ENCODE peak calls at places on chromosomes 4 and X, in seven cellular contexts. W is right lobe of liver, U is body of pancreas, R is uterus, C is transverse colon, N is stomach, B is upper lobe of left lung. M is an unnamed sample. For H3K4me1, the result is how much of the 10 kb centered on the place peaks cover.

GRCh38 chr4:1357356-1358248 is 10.6 kb downstream of the UVSSA start:
- DNase-seq in C (no peak), B (peak), W (no peak), R (no peak), U (no peak), N (no peak), M (no peak)

GRCh38 chr4:153789741-153790651 is 1.1 kb upstream of the SFRP2 start:
- DNase-seq in R (no peak), B (no peak), C (no peak), N (no peak), W (no peak), U (no peak), M (no peak)

GRCh38 chr4:72376901-72377300 is 192.1 kb downstream of the ADAMTS3 start:
- DNase-seq in C (no peak), W (no peak), R (no peak), B (no peak), N (no peak), U (no peak), M (no peak)

GRCh38 chr4:29311231-29311630 is 1408.9 kb upstream of the PCDH7 start:
- DNase-seq in N (no peak), R (no peak), W (no peak), C (no peak), B (no peak), U (no peak), M (no peak)

GRCh38 chr4:138184881-138185280 is 57.3 kb downstream of the SLC7A11 start:
- DNase-seq in R (no peak), C (no peak), W (no peak), U (no peak), N (no peak), B (no peak), M (no peak)

GRCh38 chr4:140296335-140296753 is 77.1 kb upstream of the SCOC start:
- DNase-seq in W (no peak), C (peak), U (peak), N (peak), B (no peak), R (peak), M (peak)

GRCh38 chr4:157115613-157116340 is 39.8 kb downstream of the GLRB start:
- DNase-seq in B (no peak), R (no peak), C (no peak), W (no peak), N (no peak), U (no peak), M (no peak)

GRCh38 chrX:97155809-97156208 is 272.1 kb downstream of the RPA4 start:
- DNase-seq in R (no peak), N (no peak), W (no peak), B (no peak), C (no peak), U (no peak), M (no peak)

GRCh38 chrX:19578956-19579355 is 63.6 kb upstream of the MAP3K15 start:
- DNase-seq in U (no peak), B (no peak), R (no peak), W (no peak), C (no peak), N (no peak), M (no peak)

GRCh38 chrX:153526040-153526439 is 8.6 kb downstream of the ATP2B3 start:
- DNase-seq in W (no peak), U (no peak), B (no peak), R (no peak), C (no peak), N (no peak), M (no peak)

GRCh38 chr4:56990109-56990508 is 11.4 kb downstream of the POLR2B start:
- DNase-seq in N (no peak), W (no peak), U (no peak), R (no peak), C (no peak), B (no peak), M (no peak)

GRCh38 chrX:149370097-149370496 is 135.0 kb downstream of the IDS start:
- DNase-seq in W (no peak), U (no peak), C (no peak), R (no peak), N (no peak), B (no peak), M (no peak)

GRCh38 chrX:15328131-15328530 is 7.2 kb downstream of the PIGA start:
- DNase-seq in W (no peak), R (no peak), B (no peak), U (no peak), N (no peak), C (no peak), M (no peak)

GRCh38 chr4:140056015-140056414 is 98.0 kb downstream of the MAML3 start:
- DNase-seq in R (no peak), B (no peak), W (no peak), C (no peak), N (no peak), U (no peak), M (peak)

GRCh38 chr4:71258323-71258722 is 80.5 kb upstream of the SLC4A4 start:
- DNase-seq in U (no peak), R (no peak), N (no peak), C (no peak), B (no peak), W (peak), M (no peak)

GRCh38 chr4:15653430-15653829 is 1.7 kb downstream of the FBXL5 start:
- DNase-seq in C (no peak), B (no peak), R (no peak), U (no peak), N (no peak), W (no peak), M (no peak)

GRCh38 chr4:149755969-149756368 is 59.7 kb downstream of the IQCM start:
- DNase-seq in U (no peak), N (no peak), W (no peak), B (no peak), C (no peak), R (no peak), M (no peak)

GRCh38 chr4:87278335-87278794 is 44.3 kb downstream of the HSD17B13 start:
- DNase-seq in W (peak), B (no peak), N (no peak), C (no peak), R (no peak), U (no peak), M (no peak)

GRCh38 chr4:40924096-40924792 is 174.5 kb downstream of the NSUN7 start:
- DNase-seq in C (peak), U (peak), W (peak), R (no peak), B (peak), N (peak), M (peak)

GRCh38 chr4:89847571-89848325 is 10.8 kb upstream of the SNCA start:
- DNase-seq in C (no peak), U (no peak), W (no peak), R (no peak), N (no peak), B (no peak), M (no peak)

GRCh38 chr4:140094701-140095420 is 59.1 kb downstream of the MAML3 start:
- DNase-seq in R (no peak), B (peak), U (peak), N (peak), C (peak), W (peak), M (peak)

GRCh38 chr4:62871057-62871456 is 1538.2 kb downstream of the TECRL start:
- DNase-seq in W (no peak), B (no peak), U (no peak), C (no peak), N (no peak), R (no peak), M (no peak)

GRCh38 chr4:13173974-13174373 is 310.2 kb downstream of the RAB28 start:
- DNase-seq in B (no peak), U (peak), R (peak), N (no peak), C (peak), W (no peak), M (peak)

GRCh38 chrX:13491061-13491460 is 78.3 kb upstream of the EGFL6 start:
- DNase-seq in N (no peak), U (no peak), C (no peak), R (no peak), B (no peak), W (no peak), M (no peak)

GRCh38 chrX:13488706-13489105 is 80.7 kb upstream of the EGFL6 start:
- DNase-seq in R (no peak), N (no peak), C (no peak), U (no peak), B (no peak), W (no peak), M (no peak)

GRCh38 chrX:13489451-13489850 is 80.0 kb upstream of the EGFL6 start:
- DNase-seq in B (no peak), C (peak), U (no peak), W (no peak), N (peak), R (peak), M (no peak)

GRCh38 chrX:13485167-13485566 is 84.2 kb upstream of the EGFL6 start:
- DNase-seq in N (no peak), C (peak), W (no peak), B (no peak), U (no peak), R (no peak), M (no peak)

GRCh38 chrX:13487731-13488505 is 81.5 kb upstream of the EGFL6 start:
- DNase-seq in N (peak), C (peak), B (no peak), U (peak), R (peak), W (no peak), M (peak)
- TF ChIP-seq POLR2A in N (no peak), C (no peak), B (no peak), U (no peak), R (no peak), W (no peak), M (no peak)

GRCh38 chr4:113644398-113644797 is 117.1 kb downstream of the CAMK2D start:
- DNase-seq in B (no peak), C (no peak), N (no peak), R (no peak), W (no peak), U (no peak), M (no peak)

GRCh38 chr4:113637823-113638691 is 123.5 kb downstream of the CAMK2D start:
- DNase-seq in U (no peak), W (no peak), C (no peak), B (no peak), R (no peak), N (no peak), M (no peak)

GRCh38 chr4:113643505-113643904 is 118.0 kb downstream of the CAMK2D start:
- DNase-seq in W (no peak), R (no peak), N (no peak), B (no peak), C (no peak), U (no peak), M (no peak)

GRCh38 chr4:113639311-113639710 is 122.2 kb downstream of the CAMK2D start:
- DNase-seq in U (no peak), C (peak), R (no peak), W (no peak), N (no peak), B (no peak), M (no peak)

DNA sequence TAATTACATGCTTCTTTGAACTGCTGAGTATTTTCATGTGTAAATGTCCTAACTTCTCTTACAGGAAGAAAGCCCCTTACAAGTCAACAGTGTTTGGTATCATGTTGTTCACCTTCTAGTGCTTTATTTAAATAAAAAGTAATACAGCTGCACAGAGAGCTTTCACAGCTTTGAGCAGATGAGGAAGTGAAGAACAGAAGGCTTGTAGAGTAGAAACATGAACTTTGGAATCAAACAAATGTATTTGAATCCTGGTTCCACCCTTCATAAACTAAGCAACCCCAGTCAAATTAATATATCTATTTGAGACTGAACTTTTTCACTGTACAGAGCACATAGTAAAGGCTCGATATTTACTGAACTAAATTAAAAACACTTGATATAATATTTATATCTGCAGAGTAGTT is 120.5 kb downstream of the CAMK2D start:
- DNase-seq in C (no peak), U (no peak), W (no peak), B (no peak), N (no peak), R (no peak), M (no peak)
- H3K27ac ChIP-seq in C (peak), U (peak), W (peak), B (no peak), N (peak), R (no peak), M (peak)

GRCh38 chr4:183118585-183118984 is 19.5 kb downstream of the WWC2 start:
- DNase-seq in W (no peak), U (no peak), R (no peak), N (no peak), B (no peak), C (no peak), M (peak)

DNA sequence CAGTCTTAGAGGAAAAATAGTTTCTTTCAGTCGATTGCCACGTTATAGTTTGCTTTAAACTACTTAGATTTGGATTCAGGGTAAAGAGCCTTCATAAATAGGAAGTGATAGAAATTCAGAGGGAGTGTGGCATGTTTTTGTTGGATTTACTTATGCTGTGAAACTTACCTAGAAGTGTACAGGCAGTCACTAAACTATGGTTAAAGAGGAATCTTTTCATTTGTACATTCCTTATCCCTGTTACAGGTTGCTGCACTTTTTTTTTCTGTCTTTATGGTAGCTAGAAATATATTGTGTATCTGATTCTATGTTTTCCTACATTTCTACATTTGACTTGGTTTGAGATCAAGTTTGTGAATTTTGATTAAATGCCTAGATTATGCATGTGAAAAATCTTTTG is 19.1 kb downstream of the WWC2 start:
- DNase-seq in C (no peak), N (no peak), B (no peak), R (no peak), U (no peak), W (no peak), M (no peak)
- H3K4me1 ChIP-seq in C (under half), N (under half), B (under half), R (under half), U (under half), W (under half), M (under half)

DNA sequence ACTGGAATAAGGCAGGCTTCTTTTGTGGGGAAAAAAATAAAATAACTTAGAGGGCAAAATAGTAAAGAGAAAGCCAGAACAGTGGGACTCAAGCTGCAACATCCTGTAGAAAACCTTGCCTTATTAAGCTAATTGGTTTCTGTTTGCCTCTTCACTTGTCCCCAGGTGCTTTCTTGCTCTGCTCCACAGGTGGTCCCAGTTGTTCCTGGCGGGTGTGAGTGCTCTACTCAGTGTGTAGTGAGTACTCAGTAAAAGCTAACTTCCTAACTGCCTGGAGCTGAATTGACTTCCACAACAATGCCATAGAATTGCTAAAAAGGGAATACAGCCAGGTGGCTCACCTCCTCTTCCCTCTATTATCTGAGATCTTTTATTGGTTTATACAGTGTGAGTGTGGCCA is 930.2 kb downstream of the C4orf33 start:
- DNase-seq in R (no peak), B (no peak), C (no peak), N (no peak), U (no peak), W (no peak), M (no peak)
- TF ChIP-seq POLR2A in R (no peak), B (no peak), C (no peak), N (no peak), U (no peak), W (no peak), M (no peak)